ENCODE peak calls at places on chromosomes 5 and 9, in four cellular contexts. One of them, this sample, is unnamed.

GRCh38 chr9:92964981-92965758 is 17.8 kb downstream of the FGD3 start:
- DNase-seq in ELF-1: no peak
- DNase-seq in AG09309: no peak
- DNase-seq in NCI-H2029: no peak
- DNase-seq in this sample: no peak

GRCh38 chr9:92669527-92669889 is 423 bp downstream of the IPPK start:
- DNase-seq in ELF-1: no peak
- DNase-seq in NCI-H2029: no peak
- DNase-seq in AG09309: no peak
- DNase-seq in this sample: peak

GRCh38 chr5:95697781-95698681 is 15.2 kb upstream of the SPATA9 start:
- DNase-seq in AG09309: no peak
- DNase-seq in NCI-H2029: no peak
- DNase-seq in ELF-1: peak
- DNase-seq in this sample: no peak

GRCh38 chr5:31048975-31049290 is 144.6 kb upstream of the CDH6 start:
- DNase-seq in AG09309: no peak
- DNase-seq in ELF-1: no peak
- DNase-seq in NCI-H2029: no peak
- DNase-seq in this sample: no peak

GRCh38 chr5:56175465-56175864 is 57.7 kb downstream of the ANKRD55 start:
- DNase-seq in ELF-1: peak
- DNase-seq in NCI-H2029: no peak
- DNase-seq in AG09309: peak
- DNase-seq in this sample: no peak

GRCh38 chr5:159759791-159760300 is 156.4 kb upstream of the ADRA1B start:
- DNase-seq in AG09309: no peak
- DNase-seq in NCI-H2029: no peak
- DNase-seq in ELF-1: no peak
- DNase-seq in this sample: no peak

GRCh38 chr5:1312993-1313833 is 18.3 kb upstream of the TERT start:
- DNase-seq in NCI-H2029: no peak
- DNase-seq in ELF-1: no peak
- DNase-seq in AG09309: no peak
- DNase-seq in this sample: no peak

GRCh38 chr9:82923410-82924242 is 139.3 kb downstream of the RASEF start:
- DNase-seq in AG09309: no peak
- DNase-seq in NCI-H2029: peak
- DNase-seq in ELF-1: no peak
- DNase-seq in this sample: no peak

GRCh38 chr5:14292766-14293165 is 149.6 kb downstream of the TRIO start:
- DNase-seq in AG09309: no peak
- DNase-seq in NCI-H2029: no peak
- DNase-seq in ELF-1: no peak
- DNase-seq in this sample: no peak

GRCh38 chr9:116096853-116097252 is 56.7 kb upstream of the PAPPA start:
- DNase-seq in ELF-1: peak
- DNase-seq in AG09309: no peak
- DNase-seq in NCI-H2029: no peak
- DNase-seq in this sample: no peak

GRCh38 chr9:132486706-132487350 is 76.8 kb downstream of the CFAP77 start:
- DNase-seq in NCI-H2029: no peak
- DNase-seq in AG09309: no peak
- DNase-seq in ELF-1: peak
- DNase-seq in this sample: no peak

GRCh38 chr9:33924978-33925797 is 108.2 kb downstream of the UBE2R2 start:
- DNase-seq in NCI-H2029: no peak
- DNase-seq in ELF-1: peak
- DNase-seq in AG09309: peak
- DNase-seq in this sample: peak

GRCh38 chr9:127058645-127059021 is 63.8 kb downstream of the ANGPTL2 start:
- DNase-seq in NCI-H2029: no peak
- DNase-seq in AG09309: no peak
- DNase-seq in ELF-1: no peak
- DNase-seq in this sample: no peak

GRCh38 chr9:114055061-114055460 is 23.0 kb downstream of the AMBP start:
- DNase-seq in AG09309: no peak
- DNase-seq in ELF-1: no peak
- DNase-seq in NCI-H2029: no peak
- DNase-seq in this sample: no peak

GRCh38 chr9:125240649-125240999 is 519 bp downstream of the HSPA5 start:
- DNase-seq in ELF-1: no peak
- DNase-seq in AG09309: no peak
- DNase-seq in NCI-H2029: no peak
- DNase-seq in this sample: no peak

GRCh38 chr5:88836195-88836838 is 46.7 kb downstream of the MEF2C start:
- DNase-seq in NCI-H2029: no peak
- DNase-seq in AG09309: no peak
- DNase-seq in ELF-1: peak
- DNase-seq in this sample: no peak

GRCh38 chr9:36991516-36992134 is 42.4 kb downstream of the PAX5 start:
- DNase-seq in AG09309: no peak
- DNase-seq in NCI-H2029: peak
- DNase-seq in ELF-1: peak
- DNase-seq in this sample: no peak

GRCh38 chr9:19934301-19934868 is 145.5 kb upstream of the SLC24A2 start:
- DNase-seq in ELF-1: peak
- DNase-seq in NCI-H2029: no peak
- DNase-seq in AG09309: no peak
- DNase-seq in this sample: peak

GRCh38 chr9:87810008-87810407 is 72.7 kb upstream of the SPATA31E1 start:
- DNase-seq in ELF-1: no peak
- DNase-seq in NCI-H2029: no peak
- DNase-seq in AG09309: no peak
- DNase-seq in this sample: no peak

GRCh38 chr5:141875795-141876627 is 2.2 kb downstream of the PCDH1 start:
- DNase-seq in NCI-H2029: peak
- DNase-seq in AG09309: no peak
- DNase-seq in ELF-1: peak
- DNase-seq in this sample: no peak

GRCh38 chr9:13621871-13622564 is 342.5 kb upstream of the MPDZ start:
- DNase-seq in AG09309: no peak
- DNase-seq in ELF-1: no peak
- DNase-seq in NCI-H2029: peak
- DNase-seq in this sample: no peak

GRCh38 chr5:92518318-92518913 is 1062.6 kb downstream of the NR2F1-AS1 start:
- DNase-seq in AG09309: no peak
- DNase-seq in NCI-H2029: no peak
- DNase-seq in ELF-1: peak
- DNase-seq in this sample: no peak

GRCh38 chr5:154937718-154938466 is at the start of gene GEMIN5:
- DNase-seq in NCI-H2029: peak
- DNase-seq in AG09309: no peak
- DNase-seq in ELF-1: peak
- DNase-seq in this sample: peak

GRCh38 chr5:132239776-132240175 is 12.1 kb upstream of the P4HA2 start:
- DNase-seq in AG09309: no peak
- DNase-seq in ELF-1: no peak
- DNase-seq in NCI-H2029: no peak
- DNase-seq in this sample: no peak

GRCh38 chr5:2506603-2507002 is 244.9 kb downstream of the IRX2 start:
- DNase-seq in ELF-1: no peak
- DNase-seq in NCI-H2029: no peak
- DNase-seq in AG09309: no peak
- DNase-seq in this sample: no peak

GRCh38 chr9:2936221-2936620 is 92.3 kb upstream of the PUM3 start:
- DNase-seq in ELF-1: no peak
- DNase-seq in AG09309: no peak
- DNase-seq in NCI-H2029: no peak
- DNase-seq in this sample: no peak

GRCh38 chr5:177458912-177459350 is 12.3 kb downstream of the PRR7 start:
- DNase-seq in ELF-1: no peak
- DNase-seq in NCI-H2029: no peak
- DNase-seq in AG09309: no peak
- DNase-seq in this sample: no peak

GRCh38 chr9:69877852-69878507 is 57.4 kb downstream of the CFAP95 start:
- DNase-seq in AG09309: peak
- DNase-seq in NCI-H2029: peak
- DNase-seq in ELF-1: no peak
- DNase-seq in this sample: peak

GRCh38 chr5:139847790-139848507 is 52.3 kb downstream of the PSD2 start:
- DNase-seq in AG09309: no peak
- DNase-seq in ELF-1: peak
- DNase-seq in NCI-H2029: peak
- DNase-seq in this sample: peak

GRCh38 chr5:16108418-16108817 is 71.2 kb downstream of the MARCHF11 start:
- DNase-seq in NCI-H2029: no peak
- DNase-seq in ELF-1: peak
- DNase-seq in AG09309: no peak
- DNase-seq in this sample: no peak

GRCh38 chr5:60977956-60978737 is 33.1 kb downstream of the NDUFAF2 start:
- DNase-seq in NCI-H2029: no peak
- DNase-seq in ELF-1: no peak
- DNase-seq in AG09309: no peak
- DNase-seq in this sample: no peak

GRCh38 chr5:172906436-172906835 is 52.8 kb upstream of the RPL26L1 start:
- DNase-seq in NCI-H2029: no peak
- DNase-seq in ELF-1: no peak
- DNase-seq in AG09309: no peak
- DNase-seq in this sample: no peak

GRCh38 chr9:17757816-17758215 is 178.9 kb downstream of the SH3GL2 start:
- DNase-seq in ELF-1: no peak
- DNase-seq in NCI-H2029: no peak
- DNase-seq in AG09309: no peak
- DNase-seq in this sample: no peak

GRCh38 chr9:110180713-110181434 is 27.1 kb downstream of the C9orf152 start:
- DNase-seq in AG09309: no peak
- DNase-seq in NCI-H2029: peak
- DNase-seq in ELF-1: no peak
- DNase-seq in this sample: no peak

GRCh38 chr5:138448481-138449398 is 9.9 kb downstream of the REEP2 start:
- DNase-seq in ELF-1: no peak
- DNase-seq in NCI-H2029: peak
- DNase-seq in AG09309: peak
- DNase-seq in this sample: peak

This sample was measured in frontal cortex.